ENCODE peak calls at places on chromosomes 5 and 9, in seven cellular contexts. C is IMR-90, N is mesendoderm, K is mesenchymal stem cell, E is neuronal stem cell, P is trophoblast cell, W is H1. I is an unnamed sample.

GRCh38 chr5:172686539-172687390 is 45.7 kb downstream of the NEURL1B start:
- DNase-seq in C (no peak), N (no peak), K (no peak), E (no peak), P (no peak), W (no peak), I (no peak)

GRCh38 chr5:41128291-41128690 is 57.1 kb upstream of the MROH2B start:
- DNase-seq in C (no peak), N (no peak), K (no peak), E (peak), P (no peak), W (no peak), I (no peak)

GRCh38 chr9:108834959-108835696 is 20.7 kb downstream of the ACTL7B start:
- DNase-seq in C (no peak), N (no peak), K (no peak), E (no peak), P (no peak), W (no peak), I (no peak)

GRCh38 chr5:178981381-178981780 is 13.7 kb downstream of the GRM6 start:
- DNase-seq in C (no peak), N (no peak), K (no peak), E (no peak), P (no peak), W (no peak), I (no peak)

GRCh38 chr5:132190161-132190817 is 37.4 kb downstream of the P4HA2 start:
- DNase-seq in C (peak), N (peak), K (peak), E (peak), P (no peak), W (no peak), I (peak)

GRCh38 chr5:58818515-58818914 is 235.6 kb downstream of the RAB3C start:
- DNase-seq in C (no peak), N (no peak), K (no peak), E (no peak), P (no peak), W (no peak), I (no peak)

GRCh38 chr5:98455660-98456059 is 317.8 kb upstream of the RGMB start:
- DNase-seq in C (peak), N (no peak), K (peak), E (no peak), P (no peak), W (no peak), I (no peak)

GRCh38 chr5:142287973-142288313 is 36.9 kb downstream of the SPRY4 start:
- DNase-seq in C (no peak), N (no peak), K (no peak), E (no peak), P (no peak), W (no peak), I (no peak)

GRCh38 chr9:125889524-125890473 is 142.6 kb downstream of the PBX3 start:
- DNase-seq in C (peak), N (peak), K (peak), E (peak), P (no peak), W (no peak), I (peak)

GRCh38 chr5:171957591-171958251 is 48.7 kb downstream of the FBXW11 start:
- DNase-seq in C (no peak), N (no peak), K (no peak), E (no peak), P (no peak), W (no peak), I (no peak)

GRCh38 chr5:127564002-127564769 is 46.7 kb downstream of the PRRC1 start:
- DNase-seq in C (peak), N (peak), K (peak), E (peak), P (peak), W (no peak), I (no peak)

GRCh38 chr9:34328500-34328982 is 527 bp downstream of the KIF24 start:
- DNase-seq in C (no peak), N (peak), K (no peak), E (no peak), P (no peak), W (no peak), I (no peak)

GRCh38 chr9:17453751-17454150 is 125.1 kb upstream of the SH3GL2 start:
- DNase-seq in C (no peak), N (no peak), K (no peak), E (no peak), P (no peak), W (no peak), I (no peak)

GRCh38 chr5:59099270-59099994 is 516.6 kb downstream of the RAB3C start:
- DNase-seq in C (peak), N (no peak), K (peak), E (no peak), P (no peak), W (no peak), I (no peak)

GRCh38 chr9:95874303-95874988 is 1.0 kb upstream of the ERCC6L2 start:
- DNase-seq in C (peak), N (peak), K (no peak), E (peak), P (no peak), W (no peak), I (no peak)

GRCh38 chr9:91273853-91274552 is 87.7 kb downstream of the AUH start:
- DNase-seq in C (peak), N (peak), K (peak), E (no peak), P (peak), W (no peak), I (no peak)

GRCh38 chr5:124583469-124584350 is 162.7 kb downstream of the ZNF608 start:
- DNase-seq in C (peak), N (no peak), K (peak), E (no peak), P (no peak), W (no peak), I (no peak)

GRCh38 chr5:36390640-36391039 is 88.9 kb upstream of the RANBP3L start:
- DNase-seq in C (no peak), N (no peak), K (no peak), E (no peak), P (no peak), W (no peak), I (no peak)

GRCh38 chr5:127660048-127660733 is 11.3 kb downstream of the CTXN3 start:
- DNase-seq in C (no peak), N (no peak), K (no peak), E (peak), P (no peak), W (no peak), I (no peak)

GRCh38 chr5:5795074-5795779 is 372.8 kb downstream of the ICE1 start:
- DNase-seq in C (no peak), N (no peak), K (no peak), E (no peak), P (no peak), W (no peak), I (no peak)

GRCh38 chr5:12272389-12272788 is 368.1 kb upstream of the CTNND2 start:
- DNase-seq in C (no peak), N (peak), K (no peak), E (no peak), P (no peak), W (peak), I (peak)

GRCh38 chr5:133552925-133553525 is 59.3 kb downstream of the FSTL4 start:
- DNase-seq in C (peak), N (peak), K (peak), E (peak), P (peak), W (peak), I (peak)

GRCh38 chr5:34034497-34035327 is 8.3 kb downstream of the C1QTNF3 start:
- DNase-seq in C (no peak), N (no peak), K (no peak), E (no peak), P (no peak), W (no peak), I (no peak)

GRCh38 chr5:138463335-138464017 is 1.8 kb upstream of the EGR1 start:
- DNase-seq in C (no peak), N (peak), K (no peak), E (no peak), P (no peak), W (no peak), I (no peak)

GRCh38 chr5:1029270-1029944 is 20.8 kb downstream of the NKD2 start:
- DNase-seq in C (no peak), N (no peak), K (no peak), E (no peak), P (no peak), W (no peak), I (no peak)

GRCh38 chr5:146306838-146307237 is 31.8 kb upstream of the POU4F3 start:
- DNase-seq in C (no peak), N (no peak), K (no peak), E (no peak), P (no peak), W (no peak), I (no peak)

GRCh38 chr5:135371738-135372232 is 27.2 kb downstream of the MACROH2A1 start:
- DNase-seq in C (peak), N (peak), K (no peak), E (no peak), P (peak), W (no peak), I (no peak)

GRCh38 chr9:128108784-128109709 is 18.5 kb downstream of the PTGES2 start:
- DNase-seq in C (no peak), N (no peak), K (no peak), E (no peak), P (no peak), W (no peak), I (peak)

GRCh38 chr9:89953824-89954223 is 349.0 kb downstream of the GADD45G start:
- DNase-seq in C (no peak), N (no peak), K (no peak), E (no peak), P (no peak), W (no peak), I (no peak)

GRCh38 chr9:134325813-134326753 is at the start of gene RXRA:
- DNase-seq in C (peak), N (peak), K (peak), E (peak), P (peak), W (no peak), I (peak)

GRCh38 chr9:113596616-113597320 is 133.2 kb downstream of the RGS3 start:
- DNase-seq in C (no peak), N (no peak), K (no peak), E (no peak), P (no peak), W (no peak), I (no peak)

GRCh38 chr5:1255081-1255561 is 29.9 kb downstream of the SLC6A18 start:
- DNase-seq in C (no peak), N (no peak), K (no peak), E (no peak), P (no peak), W (no peak), I (no peak)

GRCh38 chr9:93666279-93666784 is 89.9 kb downstream of the PHF2 start:
- DNase-seq in C (no peak), N (no peak), K (no peak), E (no peak), P (no peak), W (no peak), I (no peak)

GRCh38 chr9:129667850-129668249 is 2.4 kb downstream of the PRRX2 start:
- DNase-seq in C (no peak), N (no peak), K (no peak), E (no peak), P (no peak), W (no peak), I (no peak)

GRCh38 chr5:142803428-142804111 is 33.4 kb downstream of the ARHGAP26 start:
- DNase-seq in C (peak), N (no peak), K (peak), E (no peak), P (peak), W (no peak), I (no peak)

GRCh38 chr9:114947058-114947457 is 16.7 kb upstream of the TNFSF8 start:
- DNase-seq in C (no peak), N (no peak), K (no peak), E (no peak), P (no peak), W (no peak), I (no peak)

GRCh38 chr5:61631438-61631941 is 299.4 kb downstream of the ZSWIM6 start:
- DNase-seq in C (peak), N (peak), K (no peak), E (no peak), P (no peak), W (no peak), I (no peak)

GRCh38 chr9:74783408-74783807 is 104.3 kb downstream of the TRPM6 start:
- DNase-seq in C (peak), N (peak), K (peak), E (no peak), P (peak), W (no peak), I (no peak)

GRCh38 chr5:66796306-66797292 is 200.4 kb downstream of the MAST4 start:
- DNase-seq in C (peak), N (peak), K (peak), E (no peak), P (no peak), W (no peak), I (no peak)

GRCh38 chr9:76032652-76033373 is 142.3 kb downstream of the PCSK5 start:
- DNase-seq in C (no peak), N (no peak), K (no peak), E (no peak), P (no peak), W (no peak), I (no peak)

GRCh38 chr9:76034049-76034448 is 143.6 kb downstream of the PCSK5 start:
- DNase-seq in C (no peak), N (no peak), K (no peak), E (no peak), P (no peak), W (no peak), I (no peak)

GRCh38 chr9:76036762-76037161 is 146.3 kb downstream of the PCSK5 start:
- DNase-seq in C (no peak), N (no peak), K (no peak), E (no peak), P (no peak), W (no peak), I (no peak)
- H2AK5ac ChIP-seq in C (no peak), N (no peak), K (no peak), E (no peak), P (no peak), W (no peak), I (no peak)

DNA sequence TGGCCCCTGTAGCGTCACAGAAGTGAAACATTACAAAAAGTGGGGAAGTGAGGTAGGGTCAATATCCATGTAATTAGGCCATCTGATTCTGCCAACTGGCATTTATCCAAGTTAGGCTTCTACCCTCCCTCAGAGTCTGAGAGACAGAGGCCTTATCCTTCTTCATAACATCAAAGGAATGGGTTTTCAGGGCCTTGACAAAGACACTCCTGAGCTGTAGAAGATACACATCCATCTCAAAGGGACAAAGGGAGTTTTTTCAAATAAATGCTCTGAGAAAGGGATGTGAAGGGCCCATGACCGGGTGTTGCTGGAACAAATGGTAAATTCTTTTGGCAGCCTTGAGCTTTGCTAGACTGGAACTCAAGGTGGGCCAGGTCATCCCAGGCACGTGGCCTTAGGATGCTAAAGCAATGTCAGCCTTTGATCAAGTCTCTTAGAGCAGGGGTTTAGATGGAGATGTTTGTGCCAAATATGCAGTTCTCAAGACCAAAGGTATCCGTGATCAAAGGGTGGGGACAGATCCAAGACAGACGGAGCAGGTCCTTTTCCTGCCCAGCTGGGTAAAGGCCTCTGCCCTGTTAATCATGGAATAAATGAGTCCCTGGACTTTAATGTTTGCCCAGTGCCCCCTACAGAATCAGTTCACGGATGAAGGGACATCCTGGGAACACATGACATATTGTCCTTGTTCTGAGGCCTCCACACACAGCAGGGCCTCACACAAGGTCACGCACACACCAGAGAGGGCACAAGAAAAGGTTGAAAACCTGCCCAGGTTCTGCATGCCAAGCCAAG is 10.0 kb upstream of the FAM169A start:
- DNase-seq in C (no peak), N (no peak), K (no peak), E (no peak), P (no peak), W (no peak), I (no peak)
- H2AK5ac ChIP-seq in C (no peak), N (peak), K (no peak), E (no peak), P (no peak), W (no peak), I (no peak)

DNA sequence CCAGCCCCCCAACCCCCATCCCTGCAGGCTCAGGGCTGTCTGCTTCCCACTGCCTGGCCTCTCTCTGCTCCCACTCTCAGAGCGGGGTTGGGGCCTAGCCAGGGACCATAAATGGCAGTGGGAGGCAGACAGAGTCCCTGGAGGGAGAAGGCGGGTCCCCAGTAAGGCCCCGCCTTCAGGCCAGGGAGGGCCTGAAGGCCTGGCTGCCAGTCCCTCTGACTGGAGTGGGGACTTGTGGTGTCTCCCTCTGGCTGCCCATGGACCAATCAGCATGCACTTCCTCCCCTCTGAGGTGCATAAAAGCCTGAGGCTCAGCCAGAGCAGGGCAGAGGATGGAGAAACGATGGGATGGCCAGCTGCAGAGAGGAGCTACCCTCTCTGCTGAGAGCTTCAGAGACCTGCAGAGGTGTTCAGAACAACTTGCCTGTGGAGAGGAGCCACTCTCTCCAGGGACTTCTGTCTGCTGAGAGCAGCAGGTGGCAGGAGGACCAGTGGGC is 2.7 kb upstream of the BTNL9 start:
- DNase-seq in C (no peak), N (peak), K (no peak), E (no peak), P (no peak), W (no peak), I (peak)
- H2AK5ac ChIP-seq in C (no peak), N (no peak), K (no peak), E (no peak), P (no peak), W (no peak), I (no peak)

GRCh38 chr5:2403296-2403695 is 348.2 kb downstream of the IRX2 start:
- DNase-seq in C (no peak), N (no peak), K (no peak), E (no peak), P (no peak), W (no peak), I (no peak)
- H2AK5ac ChIP-seq in C (no peak), N (no peak), K (no peak), E (no peak), P (no peak), W (no peak), I (no peak)